ENCODE peak calls at places on chromosomes 6 and 20, in five cellular contexts. M is DMS 273 treated with DMSO at 0.1 percent for 48 hours, G is GM19239, R is uterus, P is epithelial cell of esophagus. E is an unnamed sample.
A peak's percentile ranks its signal among the peaks of the same experiment; 100 is the strongest.

GRCh38 chr6:139587469-139587868 is 213.0 kb upstream of the CITED2 start:
- DNase-seq in M (no peak), G (no peak), R (no peak), P (peak; percentile 26), E (no peak)

GRCh38 chr6:138396709-138397108 is 7.3 kb upstream of the HEBP2 start:
- DNase-seq in M (no peak), G (no peak), R (no peak), P (no peak), E (no peak)

GRCh38 chr6:13288481-13288880 is 39.9 kb downstream of the TBC1D7 start:
- DNase-seq in M (no peak), G (no peak), R (no peak), P (no peak), E (no peak)

GRCh38 chr6:73388800-73389512 is 5.7 kb upstream of the DDX43 start:
- DNase-seq in M (peak; percentile 13), G (peak; percentile 64), R (peak; percentile 26), P (peak; percentile 63), E (peak; percentile 29)

GRCh38 chr6:143097224-143097795 is 36.6 kb downstream of the AIG1 start:
- DNase-seq in M (no peak), G (no peak), R (no peak), P (peak; percentile 42), E (no peak)

GRCh38 chr20:21512634-21513180 is 1.2 kb downstream of the NKX2-2 start:
- DNase-seq in M (no peak), G (no peak), R (no peak), P (no peak), E (no peak)

GRCh38 chr20:44788706-44789456 is 21.5 kb downstream of the RIMS4 start:
- DNase-seq in M (no peak), G (no peak), R (no peak), P (no peak), E (no peak)

GRCh38 chr6:36244641-36245280 is 25.1 kb upstream of the PNPLA1 start:
- DNase-seq in M (no peak), G (no peak), R (no peak), P (no peak), E (no peak)

GRCh38 chr20:45872626-45873025 is 8.4 kb upstream of the ZSWIM1 start:
- DNase-seq in M (no peak), G (no peak), R (no peak), P (peak; percentile 86), E (no peak)

GRCh38 chr6:29675561-29675960 is 5.4 kb downstream of the ZFP57 start:
- DNase-seq in M (no peak), G (no peak), R (no peak), P (peak; percentile 62), E (no peak)

GRCh38 chr20:41275181-41275793 is 42.2 kb downstream of the ZHX3 start:
- DNase-seq in M (no peak), G (no peak), R (no peak), P (peak; percentile 22), E (no peak)

GRCh38 chr6:142342986-142343385 is 41.2 kb downstream of the ADGRG6 start:
- DNase-seq in M (no peak), G (no peak), R (no peak), P (no peak), E (no peak)

GRCh38 chr6:41367700-41368099 is 32.3 kb downstream of the NCR2 start:
- DNase-seq in M (peak; percentile 11), G (no peak), R (peak; percentile 44), P (peak; percentile 61), E (no peak)

GRCh38 chr20:11144114-11144513 is 470.3 kb upstream of the JAG1 start:
- DNase-seq in M (no peak), G (no peak), R (no peak), P (peak; percentile 62), E (no peak)

GRCh38 chr20:33007376-33008335 is at the start of gene BPIFB2:
- DNase-seq in M (no peak), G (no peak), R (no peak), P (no peak), E (no peak)

GRCh38 chr6:51077967-51078518 is 259.4 kb downstream of the TFAP2B start:
- DNase-seq in M (no peak), G (no peak), R (no peak), P (no peak), E (no peak)

GRCh38 chr20:6485376-6485775 is 282.1 kb upstream of the BMP2 start:
- DNase-seq in M (no peak), G (no peak), R (no peak), P (no peak), E (no peak)

GRCh38 chr6:161373905-161374451 is 100.1 kb upstream of the AGPAT4 start:
- DNase-seq in M (no peak), G (peak; percentile 46), R (peak; percentile 75), P (peak; percentile 67), E (peak; percentile 18)

GRCh38 chr6:18307006-18307405 is 42.7 kb upstream of the DEK start:
- DNase-seq in M (no peak), G (no peak), R (no peak), P (peak; percentile 75), E (no peak)

E was measured in GM18507.